ENCODE peak calls at places on chromosomes 5 and 9, in four cellular contexts. G is activated naive CD4-positive, alpha-beta T cell treated with anti-CD3 and anti-CD28 coated beads for 36 hours; A is AG04450; W is GM12865. K is an unnamed sample.

GRCh38 chr5:460413-460700 is 17.4 kb downstream of the EXOC3 start:
- DNase-seq in G (no peak), A (no peak), W (no peak), K (no peak)

GRCh38 chr9:129289883-129290282 is 111.8 kb upstream of the IER5L start:
- DNase-seq in G (no peak), A (no peak), W (no peak), K (no peak)

GRCh38 chr9:92986175-92987110 is 39.1 kb downstream of the FGD3 start:
- DNase-seq in G (peak), A (no peak), W (peak), K (no peak)

GRCh38 chr5:125486634-125487033 is 740.2 kb upstream of the ZNF608 start:
- DNase-seq in G (no peak), A (no peak), W (no peak), K (no peak)

GRCh38 chr5:180090769-180091546 is 19.4 kb upstream of the RNF130 start:
- DNase-seq in G (peak), A (no peak), W (no peak), K (no peak)

GRCh38 chr5:159975462-159976019 is 33.4 kb upstream of the TTC1 start:
- DNase-seq in G (no peak), A (peak), W (no peak), K (no peak)

GRCh38 chr5:157468293-157468965 is 8.4 kb downstream of the NIPAL4 start:
- DNase-seq in G (no peak), A (no peak), W (no peak), K (no peak)

GRCh38 chr9:134485653-134486052 is 155.9 kb upstream of the COL5A1 start:
- DNase-seq in G (no peak), A (no peak), W (no peak), K (no peak)

GRCh38 chr9:123201083-123201482 is 67.3 kb downstream of the STRBP start:
- DNase-seq in G (no peak), A (no peak), W (no peak), K (no peak)

GRCh38 chr9:127021664-127022337 is 100.6 kb downstream of the ANGPTL2 start:
- DNase-seq in G (no peak), A (peak), W (no peak), K (no peak)

GRCh38 chr9:19085295-19085694 is 17.4 kb downstream of the HAUS6 start:
- DNase-seq in G (no peak), A (no peak), W (peak), K (no peak)

GRCh38 chr9:97563458-97564135 is 62.1 kb downstream of the TMOD1 start:
- DNase-seq in G (no peak), A (no peak), W (no peak), K (no peak)

GRCh38 chr5:79436821-79437220 is 77.1 kb downstream of the HOMER1 start:
- DNase-seq in G (no peak), A (no peak), W (no peak), K (no peak)

GRCh38 chr9:120405860-120406259 is 174.1 kb downstream of the CDK5RAP2 start:
- DNase-seq in G (no peak), A (no peak), W (no peak), K (no peak)